ENCODE peak calls at places on chromosomes 5 and 9, in five cellular contexts. S, H, U, X and B are unnamed samples.

GRCh38 chr9:124256517-124257069 is 1.2 kb upstream of the NEK6 start:
- DNase-seq in X (peak; percentile 80), H (peak; percentile 86), U (no peak), S (peak; percentile 85), B (no peak)

GRCh38 chr5:66769839-66770617 is 173.8 kb downstream of the MAST4 start:
- DNase-seq in H (no peak), U (no peak), X (peak; percentile 8), S (peak; percentile 31), B (no peak)

GRCh38 chr9:125479846-125480615 is 218.4 kb downstream of the GAPVD1 start:
- DNase-seq in X (no peak), U (no peak), H (no peak), S (no peak), B (no peak)

GRCh38 chr9:20984471-20984870 is 47.0 kb downstream of the HACD4 start:
- DNase-seq in U (no peak), S (no peak), H (no peak), X (no peak), B (no peak)

GRCh38 chr9:137449931-137450537 is 8.9 kb upstream of the ENTPD8 start:
- DNase-seq in H (no peak), S (no peak), X (no peak), U (no peak), B (no peak)

GRCh38 chr5:127369772-127370171 is 79.2 kb downstream of the MEGF10 start:
- DNase-seq in S (no peak), X (no peak), U (no peak), H (no peak), B (no peak)

GRCh38 chr5:123700624-123701023 is 188.6 kb downstream of the CSNK1G3 start:
- DNase-seq in U (no peak), S (peak; percentile 99), X (peak; percentile 95), H (peak; percentile 90), B (no peak)

GRCh38 chr9:98607787-98608186 is 100.9 kb downstream of the GABBR2 start:
- DNase-seq in X (peak; percentile 80), U (no peak), H (peak; percentile 59), S (peak; percentile 94), B (no peak)

GRCh38 chr9:76759726-76760125 is 4.5 kb upstream of the PCA3 start:
- DNase-seq in X (no peak), U (no peak), S (no peak), H (no peak), B (no peak)